ENCODE peak calls at places on chromosomes 7 and 10, in six cellular contexts. H is KBM-7, V is testis, L is lower lobe of right lung, T is NCI-H2081 treated with DMSO at 0.1 percent for 48 hours, I is NCI-H1092. O is an unnamed sample.

GRCh38 chr7:47400741-47401206 is 181.1 kb downstream of the TNS3 start:
- DNase-seq in T (no peak), I (no peak), L (no peak), H (no peak), V (no peak), O (no peak)

GRCh38 chr10:132482090-132482489 is 55.5 kb upstream of the INPP5A start:
- DNase-seq in V (peak; percentile 50), H (no peak), L (peak; percentile 24), I (no peak), T (no peak), O (peak; percentile 86)

GRCh38 chr10:131758062-131758941 is 142.5 kb upstream of the PPP2R2D start:
- DNase-seq in H (no peak), I (no peak), V (no peak), L (no peak), T (no peak), O (no peak)

GRCh38 chr7:139396323-139396951 is 36.7 kb downstream of the LUC7L2 start:
- DNase-seq in V (no peak), H (no peak), T (no peak), L (no peak), I (no peak), O (no peak)

GRCh38 chr7:128947854-128948253 is 10.1 kb downstream of the IRF5 start:
- DNase-seq in L (no peak), H (no peak), V (no peak), I (no peak), T (no peak), O (no peak)

GRCh38 chr7:27581906-27582305 is 80.8 kb downstream of the HIBADH start:
- DNase-seq in T (no peak), L (no peak), V (no peak), I (no peak), H (no peak), O (no peak)

GRCh38 chr7:44286182-44286617 is 39.2 kb downstream of the CAMK2B start:
- DNase-seq in H (no peak), L (no peak), T (no peak), V (no peak), I (no peak), O (no peak)

GRCh38 chr10:93290661-93291354 is 191.3 kb downstream of the MYOF start:
- DNase-seq in T (no peak), I (peak; percentile 26), L (no peak), H (no peak), V (no peak), O (no peak)

GRCh38 chr7:80210400-80210799 is 75.8 kb downstream of the GNAI1 start:
- DNase-seq in H (no peak), V (no peak), I (peak; percentile 45), L (no peak), T (peak; percentile 53), O (peak; percentile 37)